ENCODE peak calls at places on chromosomes 2 and 18, in ten cellular contexts. I, A, Y, P, L, S, V, H, G and X are unnamed samples. For H3K4me1 and H3K27me3, the result is how much of the 10 kb centered on the place peaks cover.

GRCh38 chr2:159921752-159922404 is 123.9 kb upstream of the CD302 start:
- DNase-seq in I (peak), A (peak), V (peak), L (peak), H (peak), S (peak), G (peak), Y (peak), P (peak), X (no peak)

GRCh38 chr2:109611467-109612095 is 2.2 kb downstream of the SEPTIN10 start:
- DNase-seq in I (no peak), V (peak), H (no peak), Y (no peak), L (no peak), G (no peak), P (no peak), A (no peak), S (no peak), X (no peak)

GRCh38 chr2:206614825-206615224 is 27.5 kb upstream of the FAM237A start:
- DNase-seq in P (no peak), Y (no peak), I (no peak), V (peak), G (no peak), L (peak), H (no peak), S (no peak), A (no peak), X (peak)

GRCh38 chr2:133025004-133025403 is 355.0 kb upstream of the LYPD1 start:
- DNase-seq in H (no peak), P (no peak), G (no peak), I (no peak), L (no peak), A (no peak), Y (no peak), S (no peak), V (no peak), X (no peak)

GRCh38 chr2:222057249-222058073 is 241.3 kb downstream of the PAX3 start:
- DNase-seq in S (peak), I (no peak), A (no peak), L (peak), Y (no peak), P (no peak), G (no peak), V (peak), H (no peak), X (no peak)

GRCh38 chr18:53629356-53629755 is 595.1 kb downstream of the MBD2 start:
- DNase-seq in H (no peak), P (no peak), L (no peak), A (no peak), I (no peak), V (peak), Y (no peak), S (no peak), G (no peak), X (no peak)

GRCh38 chr2:27956895-27957294 is 66.4 kb downstream of the BABAM2 start:
- DNase-seq in I (no peak), A (no peak), G (no peak), P (no peak), V (peak), L (no peak), S (no peak), Y (no peak), H (no peak), X (no peak)

GRCh38 chr2:209367091-209367747 is 56.6 kb upstream of the MAP2 start:
- DNase-seq in Y (no peak), H (no peak), P (no peak), G (no peak), S (no peak), A (no peak), V (no peak), I (no peak), L (no peak), X (no peak)

GRCh38 chr18:25350561-25351201 is 1.3 kb downstream of the ZNF521 start:
- DNase-seq in V (peak), Y (peak), S (peak), P (no peak), H (peak), A (no peak), G (peak), L (no peak), I (peak), X (peak)

GRCh38 chr2:121475811-121476571 is 54.7 kb upstream of the RNU4ATAC start:
- DNase-seq in P (no peak), L (no peak), A (no peak), V (no peak), H (no peak), G (no peak), I (no peak), Y (no peak), S (no peak), X (no peak)

GRCh38 chr2:96763511-96764252 is 3.0 kb downstream of the CNNM4 start:
- DNase-seq in A (no peak), Y (no peak), V (peak), G (no peak), I (no peak), H (no peak), L (peak), P (no peak), S (peak), X (no peak)

GRCh38 chr2:99260184-99260583 is 4.7 kb upstream of the LYG2 start:
- DNase-seq in S (no peak), A (no peak), V (no peak), G (no peak), I (no peak), P (no peak), H (no peak), L (no peak), Y (no peak), X (no peak)

GRCh38 chr2:67451086-67451832 is 54.1 kb downstream of the ETAA1 start:
- DNase-seq in G (no peak), A (no peak), I (no peak), P (no peak), V (peak), S (no peak), L (no peak), H (no peak), Y (no peak), X (peak)

GRCh38 chr2:214169736-214170135 is 241.1 kb upstream of the VWC2L start:
- DNase-seq in S (no peak), P (no peak), L (no peak), V (no peak), I (no peak), A (no peak), G (no peak), H (no peak), Y (no peak), X (no peak)

GRCh38 chr2:204108301-204108700 is 171.7 kb downstream of the ICOS start:
- DNase-seq in V (peak), L (peak), S (peak), I (no peak), P (peak), Y (no peak), A (no peak), G (no peak), H (no peak), X (peak)

GRCh38 chr2:220687231-220687843 is 884.8 kb downstream of the EPHA4 start:
- DNase-seq in S (peak), P (peak), G (peak), I (peak), A (peak), Y (peak), L (peak), H (peak), V (peak), X (peak)

GRCh38 chr2:231597014-231597611 is 4.4 kb downstream of the TEX44 start:
- DNase-seq in V (peak), P (no peak), I (peak), G (peak), S (no peak), H (no peak), Y (peak), L (no peak), A (peak), X (no peak)

GRCh38 chr18:63788447-63789096 is 13.4 kb downstream of the SERPINB7 start:
- DNase-seq in S (no peak), A (no peak), Y (no peak), L (no peak), G (no peak), I (no peak), P (peak), H (no peak), V (peak), X (peak)

GRCh38 chr2:41966431-41966893 is 81.4 kb upstream of the PKDCC start:
- DNase-seq in I (peak), H (peak), G (peak), A (no peak), V (peak), Y (peak), S (no peak), L (no peak), P (no peak), X (peak)

GRCh38 chr2:120626566-120626965 is 109.1 kb upstream of the GLI2 start:
- DNase-seq in G (no peak), H (no peak), I (no peak), A (peak), S (no peak), L (no peak), P (no peak), Y (no peak), V (no peak), X (peak)

GRCh38 chr18:13532406-13533075 is 193.8 kb downstream of the FAM210A start:
- DNase-seq in L (no peak), Y (no peak), H (no peak), G (no peak), A (no peak), I (no peak), P (no peak), V (no peak), S (no peak), X (no peak)

GRCh38 chr2:53500181-53500580 is 267.4 kb upstream of the CHAC2 start:
- DNase-seq in H (no peak), A (no peak), I (no peak), P (no peak), V (no peak), G (no peak), L (no peak), S (no peak), Y (no peak), X (no peak)

GRCh38 chr2:31003717-31004116 is 134.5 kb downstream of the GALNT14 start:
- DNase-seq in G (no peak), H (no peak), A (no peak), I (no peak), L (no peak), Y (no peak), S (no peak), P (no peak), V (no peak), X (no peak)

GRCh38 chr2:172735646-172736418 is at the start of gene RAPGEF4:
- DNase-seq in L (no peak), V (peak), A (no peak), I (no peak), P (no peak), H (no peak), S (peak), G (no peak), Y (no peak), X (no peak)

GRCh38 chr2:124264496-124265160 is 239.5 kb downstream of the CNTNAP5 start:
- DNase-seq in A (no peak), L (no peak), P (no peak), G (no peak), Y (no peak), S (no peak), H (no peak), V (no peak), I (no peak), X (no peak)

GRCh38 chr2:144377929-144378328 is 142.0 kb downstream of the ZEB2 start:
- DNase-seq in G (no peak), H (no peak), L (no peak), S (no peak), A (no peak), I (no peak), V (no peak), P (no peak), Y (no peak), X (no peak)

GRCh38 chr2:19124135-19124534 is 234.3 kb downstream of the OSR1 start:
- DNase-seq in G (no peak), H (no peak), L (no peak), S (no peak), Y (no peak), V (peak), I (no peak), P (no peak), A (no peak), X (no peak)

GRCh38 chr18:3037423-3037915 is 24.5 kb upstream of the LPIN2 start:
- DNase-seq in S (no peak), H (peak), A (no peak), G (no peak), I (no peak), V (peak), Y (no peak), P (no peak), L (peak), X (peak)

GRCh38 chr2:105449083-105449482 is 50.2 kb upstream of the FHL2 start:
- DNase-seq in G (peak), P (no peak), I (no peak), H (peak), Y (no peak), L (no peak), S (peak), V (no peak), A (no peak), X (no peak)

GRCh38 chr2:240420206-240420899 is 15.1 kb upstream of the GPC1 start:
- DNase-seq in I (no peak), G (no peak), Y (no peak), L (no peak), A (peak), S (no peak), H (peak), V (no peak), P (peak), X (no peak)

GRCh38 chr2:221677688-221678087 is 105.6 kb upstream of the EPHA4 start:
- DNase-seq in A (no peak), G (no peak), H (no peak), I (no peak), V (no peak), P (no peak), L (no peak), S (no peak), Y (no peak), X (no peak)

GRCh38 chr2:196598846-196599245 is 40.7 kb upstream of the CCDC150 start:
- DNase-seq in P (no peak), I (no peak), A (no peak), Y (no peak), H (no peak), L (no peak), G (no peak), V (no peak), S (no peak), X (peak)

GRCh38 chr18:35835838-35836237 is 136.6 kb upstream of the RMP24 start:
- DNase-seq in G (no peak), I (no peak), L (no peak), Y (no peak), S (no peak), H (no peak), V (no peak), P (no peak), A (no peak), X (no peak)

GRCh38 chr18:13137939-13138821 is 80.4 kb upstream of the LDLRAD4 start:
- DNase-seq in A (peak), P (peak), S (no peak), H (peak), V (peak), G (peak), Y (peak), L (no peak), I (no peak), X (peak)

GRCh38 chr2:127685410-127686110 is 10.2 kb upstream of the LIMS2 start:
- DNase-seq in G (no peak), Y (no peak), L (peak), V (no peak), I (no peak), P (no peak), H (no peak), A (no peak), S (no peak), X (no peak)
- H3K27ac ChIP-seq in G (no peak), Y (no peak), L (no peak), V (no peak), I (no peak), P (no peak), H (no peak), A (no peak), S (no peak), X (no peak)

GRCh38 chr2:218403810-218404209 is 4.1 kb downstream of the CTDSP1 start:
- DNase-seq in G (no peak), Y (no peak), L (no peak), I (no peak), S (no peak), V (no peak), H (no peak), A (no peak), P (no peak), X (no peak)
- H3K4me1 ChIP-seq in G (under half), Y (half or more), L (half or more), I (under half), S (under half), V (under half), H (under half), A (under half), P (under half), X (under half)

GRCh38 chr2:232981356-232981755 is 31.7 kb downstream of the NGEF start:
- DNase-seq in G (no peak), I (peak), V (peak), H (peak), L (no peak), A (no peak), S (no peak), P (no peak), Y (no peak), X (peak)

GRCh38 chr2:232982926-232983668 is 30.0 kb downstream of the NGEF start:
- DNase-seq in V (no peak), P (no peak), A (no peak), S (no peak), H (peak), L (peak), G (no peak), I (no peak), Y (no peak), X (no peak)

GRCh38 chr2:232979871-232980461 is 33.1 kb downstream of the NGEF start:
- DNase-seq in H (peak), V (no peak), L (no peak), P (no peak), Y (no peak), I (peak), A (no peak), S (no peak), G (no peak), X (peak)

GRCh38 chr2:232981767-232982360 is 31.2 kb downstream of the NGEF start:
- DNase-seq in P (no peak), I (no peak), L (no peak), S (no peak), G (no peak), A (peak), V (no peak), H (peak), Y (no peak), X (peak)

GRCh38 chr2:232980683-232981082 is 32.4 kb downstream of the NGEF start:
- DNase-seq in H (peak), I (peak), L (no peak), Y (no peak), P (no peak), G (no peak), A (no peak), V (no peak), S (no peak), X (peak)
- H3K27me3 ChIP-seq in H (under half), I (under half), L (half or more), Y (under half), P (under half), G (under half), A (under half), V (under half), S (under half), X (under half)

GRCh38 chr2:10875126-10875525 is 36.6 kb upstream of the KCNF1 start:
- DNase-seq in A (no peak), I (no peak), L (no peak), P (no peak), G (no peak), H (peak), Y (no peak), V (peak), S (no peak), X (no peak)

GRCh38 chr2:10873790-10874437 is 37.8 kb upstream of the KCNF1 start:
- DNase-seq in L (no peak), S (no peak), G (peak), Y (no peak), A (no peak), P (no peak), V (peak), H (peak), I (no peak), X (no peak)

GRCh38 chr2:10876394-10876793 is 35.3 kb upstream of the KCNF1 start:
- DNase-seq in I (no peak), P (no peak), Y (no peak), H (no peak), G (no peak), S (no peak), L (no peak), A (no peak), V (peak), X (no peak)

GRCh38 chr2:10871978-10872377 is 39.8 kb upstream of the KCNF1 start:
- DNase-seq in S (no peak), H (no peak), L (no peak), P (no peak), V (no peak), G (no peak), Y (no peak), A (no peak), I (no peak), X (no peak)

GRCh38 chr2:10873171-10873570 is 38.6 kb upstream of the KCNF1 start:
- DNase-seq in P (no peak), S (no peak), G (no peak), L (no peak), Y (no peak), H (peak), A (no peak), I (no peak), V (peak), X (no peak)
- H3K27ac ChIP-seq in P (no peak), S (no peak), G (peak), L (no peak), Y (no peak), H (no peak), A (no peak), I (no peak), V (no peak), X (no peak)

DNA sequence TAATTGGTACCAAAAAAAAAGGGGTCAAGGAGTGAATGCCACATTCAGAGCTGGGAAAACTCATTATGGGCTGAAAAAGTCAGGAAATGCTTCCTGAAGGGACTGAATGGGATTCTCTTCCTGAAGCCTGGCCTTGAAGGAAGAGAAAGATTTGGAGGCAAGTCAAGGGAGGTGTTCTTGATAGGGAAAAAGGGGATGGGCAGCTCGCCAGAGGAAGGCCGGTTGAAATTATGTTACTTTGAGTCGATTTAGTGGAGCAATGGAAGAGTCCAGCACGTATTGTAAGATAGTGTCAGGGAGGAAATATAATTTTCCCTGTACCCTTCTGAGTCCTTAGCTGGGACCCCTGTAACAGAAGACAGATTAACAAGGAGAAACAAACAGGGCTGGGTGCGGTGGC is 115.3 kb upstream of the STPG4 start:
- DNase-seq in V (no peak), S (no peak), H (no peak), P (no peak), I (no peak), Y (no peak), A (no peak), G (no peak), L (no peak), X (no peak)
- H3K4me1 ChIP-seq in V (under half), S (under half), H (under half), P (under half), I (under half), Y (under half), A (under half), G (under half), L (under half), X (under half)

GRCh38 chr2:63054812-63055509 is 4.3 kb downstream of the OTX1 start:
- DNase-seq in A (no peak), V (no peak), S (no peak), Y (no peak), I (no peak), P (peak), H (no peak), G (no peak), L (no peak), X (no peak)
- H3K27me3 ChIP-seq in A (half or more), V (half or more), S (half or more), Y (half or more), I (under half), P (half or more), H (under half), G (half or more), L (under half), X (under half)

DNA sequence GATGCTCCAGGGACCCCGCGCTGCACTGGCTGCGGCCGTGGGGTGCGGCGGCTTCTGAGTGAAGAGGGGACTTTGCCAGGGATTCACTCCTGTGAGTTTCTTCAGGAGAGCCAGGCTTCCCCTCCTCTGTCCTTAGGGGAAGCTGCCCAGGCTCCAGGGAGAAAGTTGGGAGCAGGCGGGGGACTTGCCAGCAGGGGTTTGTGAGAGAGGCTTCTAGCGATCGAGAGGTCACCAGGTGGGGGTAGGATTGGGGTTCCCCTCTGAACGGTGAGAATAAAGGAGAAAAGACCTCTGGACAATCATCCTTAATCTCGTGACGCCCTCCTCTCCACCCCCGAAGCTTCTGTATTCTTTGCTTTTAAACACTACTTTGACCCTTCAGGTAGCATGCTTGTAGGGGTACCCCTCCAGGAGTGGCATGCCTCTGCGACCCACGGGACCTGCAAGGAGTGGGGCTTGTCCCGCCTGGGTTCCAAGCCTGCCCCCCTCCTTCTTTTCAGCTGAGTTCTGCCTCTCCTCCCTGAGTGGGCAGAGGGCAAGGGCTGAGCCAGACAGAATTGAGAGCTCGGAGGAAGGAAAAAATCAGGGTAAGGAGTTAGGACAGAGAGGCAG is 601 bp downstream of the PROKR1 start:
- DNase-seq in I (no peak), G (no peak), H (no peak), P (no peak), L (no peak), A (no peak), Y (no peak), V (no peak), S (no peak), X (no peak)
- H3K27ac ChIP-seq in I (no peak), G (no peak), H (no peak), P (no peak), L (no peak), A (no peak), Y (no peak), V (no peak), S (no peak), X (no peak)